ENCODE peak calls at places on chromosome 1, in nine cellular contexts. C is endothelial cell, D is G401, L is GM13976, F is PC-3, G is NCI-H1092, A is SHP77, V is NCI-H345, Z is nucleus accumbens. K is an unnamed sample.

GRCh38 chr1:117802546-117803257 is 126.7 kb downstream of the GDAP2 start:
- DNase-seq in C (no peak), F (no peak), Z (no peak), D (peak), V (no peak), G (no peak), A (no peak), L (no peak), K (no peak)

GRCh38 chr1:29410476-29410875 is 174.2 kb downstream of the PTPRU start:
- DNase-seq in Z (no peak), L (no peak), C (no peak), A (peak), V (peak), F (no peak), D (peak), G (peak), K (no peak)

GRCh38 chr1:25180996-25181395 is 51.3 kb downstream of the SYF2 start:
- DNase-seq in L (no peak), V (no peak), A (no peak), G (no peak), D (no peak), C (no peak), F (no peak), Z (no peak), K (no peak)

GRCh38 chr1:177164380-177165068 is at the start of gene ASTN1:
- DNase-seq in A (no peak), C (peak), L (no peak), G (peak), D (peak), V (peak), F (no peak), Z (peak), K (no peak)

GRCh38 chr1:166579835-166580488 is 259.3 kb upstream of the POGK start:
- DNase-seq in G (no peak), D (no peak), L (no peak), A (no peak), Z (no peak), V (no peak), F (no peak), C (no peak), K (no peak)

GRCh38 chr1:31376374-31377134 is 3.7 kb upstream of the FABP3 start:
- DNase-seq in F (peak), G (no peak), L (no peak), D (peak), V (no peak), Z (peak), C (peak), A (peak), K (peak)

GRCh38 chr1:225653463-225654276 is 747 bp upstream of the ENAH start:
- DNase-seq in G (peak), F (peak), V (peak), C (peak), Z (peak), A (peak), L (peak), D (peak), K (no peak)

GRCh38 chr1:8862528-8862927 is 16.0 kb downstream of the ENO1 start:
- DNase-seq in Z (no peak), F (peak), A (peak), C (peak), L (no peak), G (no peak), V (peak), D (peak), K (no peak)

GRCh38 chr1:60173729-60174128 is 100.2 kb upstream of the C1orf87 start:
- DNase-seq in C (no peak), A (no peak), Z (no peak), L (no peak), G (no peak), F (no peak), D (no peak), V (no peak), K (no peak)

GRCh38 chr1:207412845-207413244 is 41.3 kb upstream of the CR2 start:
- DNase-seq in C (no peak), V (no peak), F (no peak), D (no peak), L (no peak), Z (no peak), A (no peak), G (no peak), K (no peak)

GRCh38 chr1:61049850-61050540 is 32.4 kb upstream of the NFIA start:
- DNase-seq in V (peak), F (peak), A (peak), L (peak), Z (peak), G (peak), D (peak), C (peak), K (peak)

K was measured in fibroblast of the conjunctiva.